ENCODE peak calls at places on chromosomes 13 and 19, in seven cellular contexts. One of them, this sample, is unnamed.

GRCh38 chr19:6457958-6458694 is 1.5 kb downstream of the SLC25A23 start:
- DNase-seq in CD8-positive, alpha-beta memory T cell: no peak
- DNase-seq in astrocyte: no peak
- DNase-seq in pancreas: no peak
- DNase-seq in thyroid gland: no peak
- DNase-seq in tibial nerve: no peak
- DNase-seq in kidney: no peak
- DNase-seq in this sample: no peak

GRCh38 chr13:107374038-107374437 is 806.1 kb upstream of the ARGLU1 start:
- DNase-seq in astrocyte: peak; percentile 68
- DNase-seq in thyroid gland: no peak
- DNase-seq in kidney: no peak
- DNase-seq in pancreas: no peak
- DNase-seq in CD8-positive, alpha-beta memory T cell: no peak
- DNase-seq in tibial nerve: no peak
- DNase-seq in this sample: no peak

GRCh38 chr19:18085702-18086457 is 854 bp downstream of the IL12RB1 start:
- DNase-seq in pancreas: no peak
- DNase-seq in tibial nerve: no peak
- DNase-seq in thyroid gland: no peak
- DNase-seq in CD8-positive, alpha-beta memory T cell: no peak
- DNase-seq in kidney: no peak
- DNase-seq in astrocyte: no peak
- DNase-seq in this sample: no peak

GRCh38 chr13:50914848-50915247 is 5.3 kb downstream of the RNASEH2B start:
- DNase-seq in CD8-positive, alpha-beta memory T cell: no peak
- DNase-seq in thyroid gland: no peak
- DNase-seq in kidney: no peak
- DNase-seq in tibial nerve: no peak
- DNase-seq in pancreas: no peak
- DNase-seq in astrocyte: peak; percentile 48
- DNase-seq in this sample: no peak

GRCh38 chr13:95624020-95624419 is 20.5 kb downstream of the DZIP1 start:
- DNase-seq in pancreas: no peak
- DNase-seq in thyroid gland: peak; percentile 16
- DNase-seq in astrocyte: peak; percentile 31
- DNase-seq in kidney: no peak
- DNase-seq in CD8-positive, alpha-beta memory T cell: no peak
- DNase-seq in tibial nerve: no peak
- DNase-seq in this sample: no peak

GRCh38 chr13:86426437-86426836 is 627.2 kb upstream of the SLITRK6 start:
- DNase-seq in pancreas: no peak
- DNase-seq in tibial nerve: no peak
- DNase-seq in astrocyte: no peak
- DNase-seq in CD8-positive, alpha-beta memory T cell: no peak
- DNase-seq in kidney: no peak
- DNase-seq in thyroid gland: no peak
- DNase-seq in this sample: no peak

GRCh38 chr19:39823693-39824092 is 10.3 kb downstream of the DYRK1B start:
- DNase-seq in pancreas: no peak
- DNase-seq in CD8-positive, alpha-beta memory T cell: no peak
- DNase-seq in kidney: no peak
- DNase-seq in tibial nerve: no peak
- DNase-seq in astrocyte: no peak
- DNase-seq in thyroid gland: no peak
- DNase-seq in this sample: no peak

GRCh38 chr19:3189702-3190469 is 4.2 kb downstream of the NCLN start:
- DNase-seq in CD8-positive, alpha-beta memory T cell: no peak
- DNase-seq in pancreas: peak; percentile 69
- DNase-seq in kidney: peak; percentile 76
- DNase-seq in tibial nerve: no peak
- DNase-seq in thyroid gland: no peak
- DNase-seq in astrocyte: no peak
- DNase-seq in this sample: no peak

GRCh38 chr13:102606537-102607309 is 9.9 kb downstream of the TPP2 start:
- DNase-seq in astrocyte: no peak
- DNase-seq in pancreas: no peak
- DNase-seq in CD8-positive, alpha-beta memory T cell: no peak
- DNase-seq in thyroid gland: no peak
- DNase-seq in kidney: no peak
- DNase-seq in tibial nerve: no peak
- DNase-seq in this sample: no peak

GRCh38 chr13:44592448-44592847 is 16.3 kb upstream of the TSC22D1 start:
- DNase-seq in tibial nerve: no peak
- DNase-seq in pancreas: no peak
- DNase-seq in thyroid gland: no peak
- DNase-seq in CD8-positive, alpha-beta memory T cell: no peak
- DNase-seq in kidney: no peak
- DNase-seq in astrocyte: no peak
- DNase-seq in this sample: no peak

GRCh38 chr13:111031531-111031961 is 83.6 kb upstream of the ARHGEF7 start:
- DNase-seq in CD8-positive, alpha-beta memory T cell: no peak
- DNase-seq in pancreas: no peak
- DNase-seq in astrocyte: peak; percentile 63
- DNase-seq in kidney: no peak
- DNase-seq in thyroid gland: no peak
- DNase-seq in tibial nerve: no peak
- DNase-seq in this sample: no peak

GRCh38 chr19:34214040-34214439 is 40.3 kb upstream of the GARRE1 start:
- DNase-seq in pancreas: no peak
- DNase-seq in astrocyte: no peak
- DNase-seq in tibial nerve: no peak
- DNase-seq in CD8-positive, alpha-beta memory T cell: no peak
- DNase-seq in kidney: no peak
- DNase-seq in thyroid gland: no peak
- DNase-seq in this sample: no peak

GRCh38 chr19:17966115-17966455 is 822 bp upstream of the KCNN1 start:
- DNase-seq in astrocyte: no peak
- DNase-seq in CD8-positive, alpha-beta memory T cell: no peak
- DNase-seq in tibial nerve: no peak
- DNase-seq in kidney: no peak
- DNase-seq in pancreas: no peak
- DNase-seq in thyroid gland: no peak
- DNase-seq in this sample: no peak

GRCh38 chr13:94515911-94516310 is 36.4 kb upstream of the DCT start:
- DNase-seq in tibial nerve: no peak
- DNase-seq in kidney: no peak
- DNase-seq in thyroid gland: no peak
- DNase-seq in astrocyte: no peak
- DNase-seq in pancreas: no peak
- DNase-seq in CD8-positive, alpha-beta memory T cell: no peak
- DNase-seq in this sample: no peak

GRCh38 chr13:94537740-94538630 is 58.0 kb downstream of the TGDS start:
- DNase-seq in thyroid gland: no peak
- DNase-seq in pancreas: no peak
- DNase-seq in tibial nerve: no peak
- DNase-seq in kidney: no peak
- DNase-seq in CD8-positive, alpha-beta memory T cell: no peak
- DNase-seq in astrocyte: no peak
- DNase-seq in this sample: no peak

GRCh38 chr13:19055611-19056010 is 126.0 kb downstream of the TUBA3C start:
- DNase-seq in astrocyte: no peak
- DNase-seq in CD8-positive, alpha-beta memory T cell: no peak
- DNase-seq in tibial nerve: no peak
- DNase-seq in thyroid gland: no peak
- DNase-seq in pancreas: no peak
- DNase-seq in kidney: no peak
- DNase-seq in this sample: no peak

GRCh38 chr13:19058566-19058965 is 123.1 kb downstream of the TUBA3C start:
- DNase-seq in astrocyte: no peak
- DNase-seq in kidney: peak; percentile 58
- DNase-seq in CD8-positive, alpha-beta memory T cell: no peak
- DNase-seq in pancreas: no peak
- DNase-seq in thyroid gland: no peak
- DNase-seq in tibial nerve: no peak
- DNase-seq in this sample: no peak

GRCh38 chr13:19056984-19057490 is 124.6 kb downstream of the TUBA3C start:
- DNase-seq in astrocyte: no peak
- DNase-seq in thyroid gland: no peak
- DNase-seq in kidney: no peak
- DNase-seq in pancreas: no peak
- DNase-seq in CD8-positive, alpha-beta memory T cell: no peak
- DNase-seq in tibial nerve: no peak
- DNase-seq in this sample: no peak

GRCh38 chr13:19057588-19058340 is 123.9 kb downstream of the TUBA3C start:
- DNase-seq in pancreas: no peak
- DNase-seq in CD8-positive, alpha-beta memory T cell: no peak
- DNase-seq in astrocyte: no peak
- DNase-seq in thyroid gland: no peak
- DNase-seq in tibial nerve: no peak
- DNase-seq in kidney: no peak
- DNase-seq in this sample: no peak

GRCh38 chr13:19056355-19056880 is 125.2 kb downstream of the TUBA3C start:
- DNase-seq in tibial nerve: no peak
- DNase-seq in CD8-positive, alpha-beta memory T cell: no peak
- DNase-seq in kidney: no peak
- DNase-seq in pancreas: no peak
- DNase-seq in thyroid gland: no peak
- DNase-seq in astrocyte: no peak
- DNase-seq in this sample: no peak
- H3K9me3 ChIP-seq in tibial nerve: no peaks in the 10 kb centered on the region
- H3K9me3 ChIP-seq in CD8-positive, alpha-beta memory T cell: no peaks in the 10 kb centered on the region
- H3K9me3 ChIP-seq in kidney: no peaks in the 10 kb centered on the region
- H3K9me3 ChIP-seq in pancreas: no peaks in the 10 kb centered on the region
- H3K9me3 ChIP-seq in thyroid gland: no peaks in the 10 kb centered on the region
- H3K9me3 ChIP-seq in astrocyte: peaks cover 46% of the 10 kb centered on the region
- H3K9me3 ChIP-seq in this sample: no peaks in the 10 kb centered on the region

GRCh38 chr19:1167687-1168561 is 6.1 kb downstream of the SBNO2 start:
- DNase-seq in pancreas: peak; percentile 33
- DNase-seq in astrocyte: no peak
- DNase-seq in CD8-positive, alpha-beta memory T cell: no peak
- DNase-seq in thyroid gland: no peak
- DNase-seq in kidney: peak; percentile 75
- DNase-seq in tibial nerve: no peak
- DNase-seq in this sample: no peak

GRCh38 chr19:1166872-1167573 is 7.0 kb downstream of the SBNO2 start:
- DNase-seq in astrocyte: no peak
- DNase-seq in pancreas: peak; percentile 37
- DNase-seq in CD8-positive, alpha-beta memory T cell: no peak
- DNase-seq in tibial nerve: no peak
- DNase-seq in kidney: peak; percentile 73
- DNase-seq in thyroid gland: peak; percentile 90
- DNase-seq in this sample: no peak

GRCh38 chr19:1169921-1170885 is 3.9 kb downstream of the SBNO2 start:
- DNase-seq in astrocyte: peak; percentile 51
- DNase-seq in kidney: peak; percentile 74
- DNase-seq in tibial nerve: no peak
- DNase-seq in CD8-positive, alpha-beta memory T cell: no peak
- DNase-seq in pancreas: peak; percentile 43
- DNase-seq in thyroid gland: no peak
- DNase-seq in this sample: no peak

GRCh38 chr19:1168877-1169791 is 4.9 kb downstream of the SBNO2 start:
- DNase-seq in CD8-positive, alpha-beta memory T cell: no peak
- DNase-seq in astrocyte: peak; percentile 63
- DNase-seq in pancreas: peak; percentile 58
- DNase-seq in tibial nerve: no peak
- DNase-seq in kidney: peak; percentile 85
- DNase-seq in thyroid gland: peak; percentile 52
- DNase-seq in this sample: no peak

DNA sequence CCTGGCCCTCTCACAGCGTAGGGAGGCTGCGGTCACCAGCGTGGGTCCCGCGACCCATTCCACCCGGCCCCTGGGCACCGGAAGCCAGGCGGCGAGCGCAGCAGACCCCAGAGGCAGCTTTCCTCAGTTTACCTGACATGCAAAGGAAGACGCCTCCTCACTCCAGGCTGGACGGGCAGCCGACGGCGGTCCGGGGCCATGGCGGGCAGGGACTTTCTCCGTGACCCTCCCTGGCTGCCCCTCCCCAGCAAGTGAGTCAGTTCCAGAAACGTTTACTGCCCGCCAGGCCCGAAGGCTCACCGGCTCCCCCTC is 5.5 kb downstream of the SBNO2 start:
- DNase-seq in kidney: no peak
- DNase-seq in tibial nerve: no peak
- DNase-seq in pancreas: no peak
- DNase-seq in CD8-positive, alpha-beta memory T cell: no peak
- DNase-seq in astrocyte: no peak
- DNase-seq in thyroid gland: no peak
- DNase-seq in this sample: no peak
- H3K4me1 ChIP-seq in kidney: peaks cover 34% of the 10 kb centered on the region
- H3K4me1 ChIP-seq in tibial nerve: no peaks in the 10 kb centered on the region
- H3K4me1 ChIP-seq in pancreas: no peaks in the 10 kb centered on the region
- H3K4me1 ChIP-seq in CD8-positive, alpha-beta memory T cell: no peaks in the 10 kb centered on the region
- H3K4me1 ChIP-seq in astrocyte: peaks cover 41% of the 10 kb centered on the region
- H3K4me1 ChIP-seq in thyroid gland: peaks cover 69% of the 10 kb centered on the region
- H3K4me1 ChIP-seq in this sample: peaks cover 3% of the 10 kb centered on the region

GRCh38 chr19:11480081-11480926 is 542 bp downstream of the ELAVL3 start:
- DNase-seq in CD8-positive, alpha-beta memory T cell: no peak
- DNase-seq in pancreas: no peak
- DNase-seq in astrocyte: no peak
- DNase-seq in tibial nerve: no peak
- DNase-seq in kidney: peak; percentile 80
- DNase-seq in thyroid gland: no peak
- DNase-seq in this sample: no peak
- H3K4me3 ChIP-seq in CD8-positive, alpha-beta memory T cell: no peak overlapping the region
- H3K4me3 ChIP-seq in pancreas: no peak overlapping the region
- H3K4me3 ChIP-seq in astrocyte: no peak overlapping the region
- H3K4me3 ChIP-seq in tibial nerve: no peak overlapping the region
- H3K4me3 ChIP-seq in kidney: no peak overlapping the region
- H3K4me3 ChIP-seq in thyroid gland: no peak overlapping the region
- H3K4me3 ChIP-seq in this sample: peak overlapping the region; percentile 27

GRCh38 chr19:8902520-8902919 is 70.3 kb downstream of the MBD3L1 start:
- DNase-seq in thyroid gland: no peak
- DNase-seq in astrocyte: no peak
- DNase-seq in tibial nerve: no peak
- DNase-seq in pancreas: no peak
- DNase-seq in kidney: no peak
- DNase-seq in CD8-positive, alpha-beta memory T cell: no peak
- DNase-seq in this sample: no peak

GRCh38 chr19:8910775-8911414 is 78.7 kb downstream of the MBD3L1 start:
- DNase-seq in thyroid gland: no peak
- DNase-seq in tibial nerve: no peak
- DNase-seq in CD8-positive, alpha-beta memory T cell: no peak
- DNase-seq in astrocyte: no peak
- DNase-seq in kidney: no peak
- DNase-seq in pancreas: no peak
- DNase-seq in this sample: no peak

GRCh38 chr19:8905342-8905741 is 73.2 kb downstream of the MBD3L1 start:
- DNase-seq in astrocyte: no peak
- DNase-seq in thyroid gland: no peak
- DNase-seq in tibial nerve: no peak
- DNase-seq in CD8-positive, alpha-beta memory T cell: no peak
- DNase-seq in pancreas: no peak
- DNase-seq in kidney: no peak
- DNase-seq in this sample: no peak

GRCh38 chr19:8904597-8904996 is 72.4 kb downstream of the MBD3L1 start:
- DNase-seq in tibial nerve: no peak
- DNase-seq in CD8-positive, alpha-beta memory T cell: no peak
- DNase-seq in thyroid gland: no peak
- DNase-seq in astrocyte: no peak
- DNase-seq in kidney: no peak
- DNase-seq in pancreas: no peak
- DNase-seq in this sample: no peak

DNA sequence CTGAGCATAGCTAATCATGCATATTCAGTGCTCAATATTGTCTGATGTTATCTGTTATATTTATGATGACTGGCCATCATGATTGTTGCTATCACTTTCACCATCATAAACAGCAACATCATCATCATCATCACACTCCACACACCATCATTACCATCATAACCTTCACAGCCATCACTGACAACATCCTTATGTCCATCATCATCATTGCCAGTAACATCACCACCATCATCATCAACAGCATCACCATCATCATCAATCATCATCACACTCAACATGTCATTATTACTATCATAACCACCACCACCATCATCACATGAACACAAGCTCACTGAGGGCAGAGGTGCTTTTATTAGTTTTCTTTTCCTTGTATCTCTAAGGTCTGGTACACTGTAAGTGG is 75.9 kb downstream of the MBD3L1 start:
- DNase-seq in CD8-positive, alpha-beta memory T cell: no peak
- DNase-seq in pancreas: no peak
- DNase-seq in thyroid gland: no peak
- DNase-seq in tibial nerve: no peak
- DNase-seq in kidney: no peak
- DNase-seq in astrocyte: no peak
- DNase-seq in this sample: no peak
- H3K9me3 ChIP-seq in CD8-positive, alpha-beta memory T cell: no peaks in the 10 kb centered on the region
- H3K9me3 ChIP-seq in pancreas: no peaks in the 10 kb centered on the region
- H3K9me3 ChIP-seq in thyroid gland: no peaks in the 10 kb centered on the region
- H3K9me3 ChIP-seq in tibial nerve: no peaks in the 10 kb centered on the region
- H3K9me3 ChIP-seq in kidney: no peaks in the 10 kb centered on the region
- H3K9me3 ChIP-seq in astrocyte: peaks cover 19% of the 10 kb centered on the region
- H3K9me3 ChIP-seq in this sample: no peaks in the 10 kb centered on the region

This sample was measured in Caco-2.